ENCODE peak calls at places on chromosomes 16 and 17, in ten cellular contexts. One of them, this sample, is unnamed.

GRCh38 chr16:11794991-11795886 is 1.8 kb downstream of the ZC3H7A start:
- DNase-seq in CD8-positive, alpha-beta memory T cell: no peak
- DNase-seq in GM23338: no peak
- DNase-seq in Peyer's patch: no peak
- DNase-seq in SK-N-SH: no peak
- DNase-seq in right atrium auricular region: no peak
- DNase-seq in ovary: no peak
- DNase-seq in cardiac muscle cell: no peak
- DNase-seq in H9: no peak
- DNase-seq in mesendoderm: no peak
- DNase-seq in this sample: no peak

GRCh38 chr16:12229759-12230594 is 253.4 kb downstream of the SNX29 start:
- DNase-seq in CD8-positive, alpha-beta memory T cell: no peak
- DNase-seq in GM23338: no peak
- DNase-seq in Peyer's patch: no peak
- DNase-seq in SK-N-SH: no peak
- DNase-seq in right atrium auricular region: no peak
- DNase-seq in ovary: no peak
- DNase-seq in cardiac muscle cell: no peak
- DNase-seq in H9: no peak
- DNase-seq in mesendoderm: no peak
- DNase-seq in this sample: no peak

GRCh38 chr16:49128740-49129139 is 152.9 kb downstream of the CBLN1 start:
- DNase-seq in CD8-positive, alpha-beta memory T cell: no peak
- DNase-seq in GM23338: no peak
- DNase-seq in Peyer's patch: no peak
- DNase-seq in SK-N-SH: no peak
- DNase-seq in right atrium auricular region: no peak
- DNase-seq in ovary: no peak
- DNase-seq in cardiac muscle cell: no peak
- DNase-seq in H9: no peak
- DNase-seq in mesendoderm: no peak
- DNase-seq in this sample: no peak

GRCh38 chr17:78401246-78401645 is 22.8 kb downstream of the PGS1 start:
- DNase-seq in CD8-positive, alpha-beta memory T cell: no peak
- DNase-seq in GM23338: no peak
- DNase-seq in Peyer's patch: no peak
- DNase-seq in SK-N-SH: no peak
- DNase-seq in right atrium auricular region: no peak
- DNase-seq in ovary: no peak
- DNase-seq in cardiac muscle cell: no peak
- DNase-seq in H9: no peak
- DNase-seq in mesendoderm: peak; percentile 51
- DNase-seq in this sample: no peak

GRCh38 chr17:31595666-31596381 is 204.3 kb downstream of the RAB11FIP4 start:
- DNase-seq in CD8-positive, alpha-beta memory T cell: no peak
- DNase-seq in GM23338: no peak
- DNase-seq in Peyer's patch: no peak
- DNase-seq in SK-N-SH: no peak
- DNase-seq in right atrium auricular region: no peak
- DNase-seq in ovary: no peak
- DNase-seq in cardiac muscle cell: no peak
- DNase-seq in H9: no peak
- DNase-seq in mesendoderm: peak; percentile 66
- DNase-seq in this sample: no peak

GRCh38 chr16:50683689-50684374 is 2.7 kb upstream of the SNX20 start:
- DNase-seq in CD8-positive, alpha-beta memory T cell: peak; percentile 33
- DNase-seq in GM23338: no peak
- DNase-seq in Peyer's patch: peak; percentile 83
- DNase-seq in SK-N-SH: no peak
- DNase-seq in right atrium auricular region: no peak
- DNase-seq in ovary: no peak
- DNase-seq in cardiac muscle cell: no peak
- DNase-seq in H9: no peak
- DNase-seq in mesendoderm: no peak
- DNase-seq in this sample: peak; percentile 59

GRCh38 chr16:26169451-26169850 is 477.7 kb downstream of the HS3ST4 start:
- DNase-seq in CD8-positive, alpha-beta memory T cell: no peak
- DNase-seq in GM23338: no peak
- DNase-seq in Peyer's patch: no peak
- DNase-seq in SK-N-SH: no peak
- DNase-seq in right atrium auricular region: no peak
- DNase-seq in ovary: no peak
- DNase-seq in cardiac muscle cell: no peak
- DNase-seq in H9: no peak
- DNase-seq in mesendoderm: no peak
- DNase-seq in this sample: no peak

GRCh38 chr17:6627019-6627418 is 13.5 kb downstream of the KIAA0753 start:
- DNase-seq in CD8-positive, alpha-beta memory T cell: no peak
- DNase-seq in GM23338: no peak
- DNase-seq in Peyer's patch: no peak
- DNase-seq in SK-N-SH: no peak
- DNase-seq in right atrium auricular region: no peak
- DNase-seq in ovary: no peak
- DNase-seq in cardiac muscle cell: no peak
- DNase-seq in H9: no peak
- DNase-seq in mesendoderm: no peak
- DNase-seq in this sample: no peak

GRCh38 chr16:85627102-85627834 is 14.1 kb downstream of the GSE1 start:
- DNase-seq in CD8-positive, alpha-beta memory T cell: peak; percentile 35
- DNase-seq in GM23338: no peak
- DNase-seq in Peyer's patch: no peak
- DNase-seq in SK-N-SH: peak; percentile 65
- DNase-seq in right atrium auricular region: no peak
- DNase-seq in ovary: no peak
- DNase-seq in cardiac muscle cell: no peak
- DNase-seq in H9: no peak
- DNase-seq in mesendoderm: no peak
- DNase-seq in this sample: no peak
- H3K4me1 ChIP-seq in CD8-positive, alpha-beta memory T cell: no peaks in the 10 kb centered on the region
- H3K4me1 ChIP-seq in GM23338: peaks cover 16% of the 10 kb centered on the region
- H3K4me1 ChIP-seq in Peyer's patch: no peaks in the 10 kb centered on the region
- H3K4me1 ChIP-seq in SK-N-SH: peaks cover 6% of the 10 kb centered on the region
- H3K4me1 ChIP-seq in right atrium auricular region: no peaks in the 10 kb centered on the region
- H3K4me1 ChIP-seq in ovary: peaks cover 15% of the 10 kb centered on the region
- H3K4me1 ChIP-seq in cardiac muscle cell: peaks cover 51% of the 10 kb centered on the region
- H3K4me1 ChIP-seq in H9: peaks cover 3% of the 10 kb centered on the region
- H3K4me1 ChIP-seq in mesendoderm: peaks cover 5% of the 10 kb centered on the region
- H3K4me1 ChIP-seq in this sample: peaks cover 4% of the 10 kb centered on the region

GRCh38 chr17:180380-181212 is 854 bp downstream of the DOC2B start:
- DNase-seq in CD8-positive, alpha-beta memory T cell: no peak
- DNase-seq in GM23338: peak; percentile 56
- DNase-seq in Peyer's patch: no peak
- DNase-seq in SK-N-SH: peak; percentile 76
- DNase-seq in right atrium auricular region: no peak
- DNase-seq in ovary: no peak
- DNase-seq in cardiac muscle cell: peak; percentile 49
- DNase-seq in H9: no peak
- DNase-seq in mesendoderm: peak; percentile 12
- DNase-seq in this sample: no peak

GRCh38 chr17:178292-179065 is 3.0 kb downstream of the DOC2B start:
- DNase-seq in CD8-positive, alpha-beta memory T cell: no peak
- DNase-seq in GM23338: no peak
- DNase-seq in Peyer's patch: no peak
- DNase-seq in SK-N-SH: peak; percentile 93
- DNase-seq in right atrium auricular region: no peak
- DNase-seq in ovary: no peak
- DNase-seq in cardiac muscle cell: no peak
- DNase-seq in H9: no peak
- DNase-seq in mesendoderm: no peak
- DNase-seq in this sample: no peak

GRCh38 chr17:179721-180379 is 1.6 kb downstream of the DOC2B start:
- DNase-seq in CD8-positive, alpha-beta memory T cell: no peak
- DNase-seq in GM23338: peak; percentile 43
- DNase-seq in Peyer's patch: no peak
- DNase-seq in SK-N-SH: peak; percentile 75
- DNase-seq in right atrium auricular region: no peak
- DNase-seq in ovary: no peak
- DNase-seq in cardiac muscle cell: no peak
- DNase-seq in H9: peak; percentile 55
- DNase-seq in mesendoderm: peak; percentile 33
- DNase-seq in this sample: no peak

GRCh38 chr17:177762-178161 is 3.7 kb downstream of the DOC2B start:
- DNase-seq in CD8-positive, alpha-beta memory T cell: no peak
- DNase-seq in GM23338: no peak
- DNase-seq in Peyer's patch: no peak
- DNase-seq in SK-N-SH: no peak
- DNase-seq in right atrium auricular region: no peak
- DNase-seq in ovary: no peak
- DNase-seq in cardiac muscle cell: no peak
- DNase-seq in H9: no peak
- DNase-seq in mesendoderm: no peak
- DNase-seq in this sample: no peak

DNA sequence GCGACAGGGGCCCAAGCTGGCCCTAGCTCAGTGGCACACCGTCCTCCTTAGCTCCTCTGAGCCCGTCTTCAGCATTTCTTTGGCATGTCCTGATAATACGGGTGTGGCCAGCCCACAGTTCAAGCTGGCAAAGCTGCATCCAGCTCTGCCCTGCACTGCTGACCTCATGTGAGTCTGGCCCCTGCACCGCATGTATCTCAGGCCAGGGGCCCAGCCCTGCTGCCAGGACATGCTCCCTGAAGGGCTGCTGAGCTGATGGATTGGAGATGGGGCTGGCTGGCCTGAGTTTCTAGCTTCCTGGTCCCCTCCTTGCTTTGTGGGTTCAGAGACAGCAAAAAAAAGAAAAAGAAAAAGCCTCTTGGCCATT is 2.4 kb downstream of the DOC2B start:
- DNase-seq in CD8-positive, alpha-beta memory T cell: no peak
- DNase-seq in GM23338: no peak
- DNase-seq in Peyer's patch: no peak
- DNase-seq in SK-N-SH: peak; percentile 82
- DNase-seq in right atrium auricular region: no peak
- DNase-seq in ovary: no peak
- DNase-seq in cardiac muscle cell: no peak
- DNase-seq in H9: no peak
- DNase-seq in mesendoderm: no peak
- DNase-seq in this sample: no peak
- H3K4me1 ChIP-seq in CD8-positive, alpha-beta memory T cell: no peaks in the 10 kb centered on the region
- H3K4me1 ChIP-seq in GM23338: peaks cover 7% of the 10 kb centered on the region
- H3K4me1 ChIP-seq in Peyer's patch: no peaks in the 10 kb centered on the region
- H3K4me1 ChIP-seq in SK-N-SH: no peaks in the 10 kb centered on the region
- H3K4me1 ChIP-seq in right atrium auricular region: no peaks in the 10 kb centered on the region
- H3K4me1 ChIP-seq in ovary: peaks cover 2% of the 10 kb centered on the region
- H3K4me1 ChIP-seq in cardiac muscle cell: peaks cover 8% of the 10 kb centered on the region
- H3K4me1 ChIP-seq in H9: no peaks in the 10 kb centered on the region
- H3K4me1 ChIP-seq in mesendoderm: no peaks in the 10 kb centered on the region
- H3K4me1 ChIP-seq in this sample: no peaks in the 10 kb centered on the region

DNA sequence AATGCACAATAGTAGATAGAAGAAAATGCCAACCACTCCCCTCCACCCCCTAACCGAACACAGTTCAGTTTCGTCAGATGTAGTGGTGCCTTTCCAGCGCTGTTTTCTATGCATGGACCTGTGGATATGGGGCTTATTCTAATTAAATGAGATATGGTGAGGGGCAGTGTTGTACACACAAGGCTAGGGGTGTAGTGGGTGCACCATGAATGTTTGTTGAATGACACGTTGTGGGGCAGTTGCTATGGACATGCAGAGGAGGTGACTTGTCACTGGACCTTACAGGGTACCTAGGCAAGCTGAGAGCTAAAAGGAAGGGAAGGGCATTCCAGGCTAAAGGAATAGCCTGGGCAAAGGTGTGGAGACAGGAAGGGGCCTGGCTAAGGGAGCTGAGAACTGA is 3.4 kb downstream of the PDK2 start:
- DNase-seq in CD8-positive, alpha-beta memory T cell: no peak
- DNase-seq in GM23338: no peak
- DNase-seq in Peyer's patch: no peak
- DNase-seq in SK-N-SH: no peak
- DNase-seq in right atrium auricular region: no peak
- DNase-seq in ovary: no peak
- DNase-seq in cardiac muscle cell: no peak
- DNase-seq in H9: no peak
- DNase-seq in mesendoderm: no peak
- DNase-seq in this sample: no peak
- H3K4me1 ChIP-seq in CD8-positive, alpha-beta memory T cell: peaks cover 17% of the 10 kb centered on the region
- H3K4me1 ChIP-seq in GM23338: peaks cover 13% of the 10 kb centered on the region
- H3K4me1 ChIP-seq in Peyer's patch: peaks cover 5% of the 10 kb centered on the region
- H3K4me1 ChIP-seq in SK-N-SH: peaks cover 3% of the 10 kb centered on the region
- H3K4me1 ChIP-seq in right atrium auricular region: no peaks in the 10 kb centered on the region
- H3K4me1 ChIP-seq in ovary: peaks cover 21% of the 10 kb centered on the region
- H3K4me1 ChIP-seq in cardiac muscle cell: peaks cover 25% of the 10 kb centered on the region
- H3K4me1 ChIP-seq in H9: no peaks in the 10 kb centered on the region
- H3K4me1 ChIP-seq in mesendoderm: peaks cover 11% of the 10 kb centered on the region
- H3K4me1 ChIP-seq in this sample: peaks cover 26% of the 10 kb centered on the region

GRCh38 chr16:89318871-89319627 is 101.5 kb downstream of the ZNF778 start:
- DNase-seq in CD8-positive, alpha-beta memory T cell: no peak
- DNase-seq in GM23338: no peak
- DNase-seq in Peyer's patch: no peak
- DNase-seq in SK-N-SH: no peak
- DNase-seq in right atrium auricular region: no peak
- DNase-seq in ovary: no peak
- DNase-seq in cardiac muscle cell: no peak
- DNase-seq in H9: no peak
- DNase-seq in mesendoderm: no peak
- DNase-seq in this sample: no peak

GRCh38 chr16:89319883-89320716 is 102.6 kb downstream of the ZNF778 start:
- DNase-seq in CD8-positive, alpha-beta memory T cell: no peak
- DNase-seq in GM23338: no peak
- DNase-seq in Peyer's patch: no peak
- DNase-seq in SK-N-SH: no peak
- DNase-seq in right atrium auricular region: peak; percentile 77
- DNase-seq in ovary: peak; percentile 57
- DNase-seq in cardiac muscle cell: peak; percentile 76
- DNase-seq in H9: peak; percentile 61
- DNase-seq in mesendoderm: peak; percentile 83
- DNase-seq in this sample: no peak

GRCh38 chr16:89319628-89319882 is 102.1 kb downstream of the ZNF778 start:
- DNase-seq in CD8-positive, alpha-beta memory T cell: no peak
- DNase-seq in GM23338: no peak
- DNase-seq in Peyer's patch: no peak
- DNase-seq in SK-N-SH: no peak
- DNase-seq in right atrium auricular region: no peak
- DNase-seq in ovary: no peak
- DNase-seq in cardiac muscle cell: no peak
- DNase-seq in H9: no peak
- DNase-seq in mesendoderm: no peak
- DNase-seq in this sample: no peak

GRCh38 chr16:89322381-89323119 is 105.0 kb downstream of the ZNF778 start:
- DNase-seq in CD8-positive, alpha-beta memory T cell: no peak
- DNase-seq in GM23338: peak; percentile 87
- DNase-seq in Peyer's patch: no peak
- DNase-seq in SK-N-SH: peak; percentile 72
- DNase-seq in right atrium auricular region: no peak
- DNase-seq in ovary: peak; percentile 67
- DNase-seq in cardiac muscle cell: peak; percentile 42
- DNase-seq in H9: peak; percentile 84
- DNase-seq in mesendoderm: peak; percentile 95
- DNase-seq in this sample: no peak

DNA sequence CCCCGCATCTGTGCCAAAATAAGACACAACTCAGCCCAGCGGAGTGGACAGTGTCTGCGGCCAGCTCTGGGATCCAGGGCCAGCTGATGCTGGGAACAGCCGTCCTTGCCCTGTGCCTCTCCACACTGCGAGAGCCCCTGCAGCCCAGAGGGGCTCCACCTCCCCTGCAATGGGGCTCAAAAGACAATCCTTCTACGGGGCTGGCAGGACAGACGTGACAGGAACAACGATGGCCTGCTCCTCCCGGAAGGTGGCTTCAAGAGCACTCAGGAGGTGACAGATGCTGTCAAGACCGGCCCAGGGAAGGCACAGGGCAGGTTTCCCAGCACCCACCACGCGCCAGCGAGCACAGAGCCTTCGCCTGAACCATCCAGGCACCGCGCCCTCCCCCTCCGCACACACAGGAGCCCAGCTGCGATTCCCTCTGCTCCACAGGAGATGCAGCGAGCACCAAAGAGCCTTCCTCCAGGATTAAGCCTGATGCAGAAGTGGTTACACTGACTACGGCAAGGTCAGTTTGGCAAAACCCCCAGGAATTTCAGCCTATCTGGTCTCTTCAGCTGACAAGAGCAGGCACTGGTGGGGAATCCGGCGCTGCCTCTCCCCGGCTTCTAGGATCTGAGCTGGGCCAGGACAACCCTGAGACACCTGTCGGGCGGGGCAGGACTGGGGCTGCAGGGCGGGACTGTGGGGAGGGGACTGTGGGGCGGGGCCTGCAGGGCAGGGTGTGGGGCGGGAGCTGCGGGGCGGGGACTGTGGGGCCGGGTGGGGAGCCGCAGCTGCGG is 103.4 kb downstream of the ZNF778 start:
- DNase-seq in CD8-positive, alpha-beta memory T cell: no peak
- DNase-seq in GM23338: peak; percentile 74
- DNase-seq in Peyer's patch: no peak
- DNase-seq in SK-N-SH: no peak
- DNase-seq in right atrium auricular region: no peak
- DNase-seq in ovary: no peak
- DNase-seq in cardiac muscle cell: peak; percentile 47
- DNase-seq in H9: peak; percentile 75
- DNase-seq in mesendoderm: peak; percentile 67
- DNase-seq in this sample: no peak
- H3K4me1 ChIP-seq in CD8-positive, alpha-beta memory T cell: peaks cover 95% of the 10 kb centered on the region
- H3K4me1 ChIP-seq in GM23338: peaks cover 57% of the 10 kb centered on the region
- H3K4me1 ChIP-seq in Peyer's patch: peaks cover 13% of the 10 kb centered on the region
- H3K4me1 ChIP-seq in SK-N-SH: peaks cover 82% of the 10 kb centered on the region
- H3K4me1 ChIP-seq in right atrium auricular region: peaks cover 4% of the 10 kb centered on the region
- H3K4me1 ChIP-seq in ovary: peaks cover 55% of the 10 kb centered on the region
- H3K4me1 ChIP-seq in cardiac muscle cell: peaks cover 60% of the 10 kb centered on the region
- H3K4me1 ChIP-seq in H9: peaks cover 14% of the 10 kb centered on the region
- H3K4me1 ChIP-seq in mesendoderm: peaks cover 20% of the 10 kb centered on the region
- H3K4me1 ChIP-seq in this sample: peaks cover 99% of the 10 kb centered on the region